ENCODE peak calls at places on chromosomes 6 and 20, in six cellular contexts. One of them, this sample, is unnamed.

GRCh38 chr6:31293343-31293742 is 21.5 kb upstream of the HLA-C start:
- DNase-seq in HepG2: peak; percentile 32
- DNase-seq in K562: no peak
- DNase-seq in GM12891: no peak
- DNase-seq in GM12878: no peak
- DNase-seq in H1: no peak
- DNase-seq in this sample: no peak

GRCh38 chr6:157280153-157280552 is 43.2 kb downstream of the TMEM242 start:
- DNase-seq in HepG2: no peak
- DNase-seq in K562: no peak
- DNase-seq in GM12891: no peak
- DNase-seq in GM12878: no peak
- DNase-seq in H1: no peak
- DNase-seq in this sample: no peak

GRCh38 chr6:169420912-169421543 is 167.4 kb upstream of the THBS2 start:
- DNase-seq in HepG2: peak; percentile 22
- DNase-seq in K562: peak; percentile 71
- DNase-seq in GM12891: no peak
- DNase-seq in GM12878: no peak
- DNase-seq in H1: no peak
- DNase-seq in this sample: no peak

GRCh38 chr6:100376103-100376502 is 88.6 kb downstream of the SIM1 start:
- DNase-seq in HepG2: no peak
- DNase-seq in K562: no peak
- DNase-seq in GM12891: no peak
- DNase-seq in GM12878: no peak
- DNase-seq in H1: no peak
- DNase-seq in this sample: no peak

GRCh38 chr6:41778895-41779294 is 805 bp downstream of the FRS3 start:
- DNase-seq in HepG2: no peak
- DNase-seq in K562: no peak
- DNase-seq in GM12891: no peak
- DNase-seq in GM12878: no peak
- DNase-seq in H1: no peak
- DNase-seq in this sample: no peak

GRCh38 chr6:105196076-105196475 is 16.3 kb upstream of the POPDC3 start:
- DNase-seq in HepG2: no peak
- DNase-seq in K562: no peak
- DNase-seq in GM12891: no peak
- DNase-seq in GM12878: no peak
- DNase-seq in H1: no peak
- DNase-seq in this sample: no peak

GRCh38 chr6:142842423-142843261 is 102.3 kb downstream of the HIVEP2 start:
- DNase-seq in HepG2: peak; percentile 59
- DNase-seq in K562: no peak
- DNase-seq in GM12891: no peak
- DNase-seq in GM12878: peak; percentile 97
- DNase-seq in H1: no peak
- DNase-seq in this sample: no peak

GRCh38 chr6:32153835-32154513 is at the start of gene PPT2:
- DNase-seq in HepG2: peak; percentile 93
- DNase-seq in K562: peak; percentile 88
- DNase-seq in GM12891: peak; percentile 69
- DNase-seq in GM12878: no peak
- DNase-seq in H1: peak; percentile 74
- DNase-seq in this sample: no peak

GRCh38 chr20:50577175-50578018 is 67.2 kb downstream of the PTPN1 start:
- DNase-seq in HepG2: no peak
- DNase-seq in K562: no peak
- DNase-seq in GM12891: no peak
- DNase-seq in GM12878: no peak
- DNase-seq in H1: no peak
- DNase-seq in this sample: no peak

GRCh38 chr20:16970751-16971150 is 222.6 kb downstream of the OTOR start:
- DNase-seq in HepG2: no peak
- DNase-seq in K562: no peak
- DNase-seq in GM12891: no peak
- DNase-seq in GM12878: no peak
- DNase-seq in H1: no peak
- DNase-seq in this sample: no peak

GRCh38 chr20:32544893-32545840 is 40.0 kb downstream of the NOL4L start:
- DNase-seq in HepG2: peak; percentile 98
- DNase-seq in K562: no peak
- DNase-seq in GM12891: no peak
- DNase-seq in GM12878: no peak
- DNase-seq in H1: no peak
- DNase-seq in this sample: no peak

GRCh38 chr6:138692058-138692977 is 81.3 kb upstream of the CCDC28A start:
- DNase-seq in HepG2: peak; percentile 30
- DNase-seq in K562: peak; percentile 92
- DNase-seq in GM12891: peak; percentile 84
- DNase-seq in GM12878: no peak
- DNase-seq in H1: no peak
- DNase-seq in this sample: peak; percentile 87

GRCh38 chr6:36682328-36683144 is 4.0 kb downstream of the CDKN1A start:
- DNase-seq in HepG2: peak; percentile 59
- DNase-seq in K562: no peak
- DNase-seq in GM12891: no peak
- DNase-seq in GM12878: no peak
- DNase-seq in H1: no peak
- DNase-seq in this sample: no peak

GRCh38 chr6:70651326-70651905 is 16.3 kb upstream of the SMAP1 start:
- DNase-seq in HepG2: no peak
- DNase-seq in K562: no peak
- DNase-seq in GM12891: no peak
- DNase-seq in GM12878: no peak
- DNase-seq in H1: no peak
- DNase-seq in this sample: no peak

GRCh38 chr20:41061155-41061554 is 32.5 kb downstream of the TOP1 start:
- DNase-seq in HepG2: no peak
- DNase-seq in K562: no peak
- DNase-seq in GM12891: no peak
- DNase-seq in GM12878: no peak
- DNase-seq in H1: no peak
- DNase-seq in this sample: no peak

GRCh38 chr20:22339091-22339881 is 245.1 kb downstream of the FOXA2 start:
- DNase-seq in HepG2: peak; percentile 84
- DNase-seq in K562: peak; percentile 31
- DNase-seq in GM12891: peak; percentile 23
- DNase-seq in GM12878: no peak
- DNase-seq in H1: peak; percentile 17
- DNase-seq in this sample: no peak

GRCh38 chr6:170371588-170371987 is 65.0 kb downstream of the FAM120B start:
- DNase-seq in HepG2: no peak
- DNase-seq in K562: no peak
- DNase-seq in GM12891: no peak
- DNase-seq in GM12878: no peak
- DNase-seq in H1: peak; percentile 10
- DNase-seq in this sample: no peak

GRCh38 chr6:82363368-82364086 is at the start of gene TPBG:
- DNase-seq in HepG2: peak; percentile 27
- DNase-seq in K562: peak; percentile 13
- DNase-seq in GM12891: peak; percentile 13
- DNase-seq in GM12878: no peak
- DNase-seq in H1: peak; percentile 82
- DNase-seq in this sample: peak; percentile 31

GRCh38 chr6:111068116-111068897 is 19.0 kb upstream of the SLC16A10 start:
- DNase-seq in HepG2: no peak
- DNase-seq in K562: no peak
- DNase-seq in GM12891: no peak
- DNase-seq in GM12878: no peak
- DNase-seq in H1: no peak
- DNase-seq in this sample: no peak

GRCh38 chr6:111070407-111070743 is 16.9 kb upstream of the SLC16A10 start:
- DNase-seq in HepG2: no peak
- DNase-seq in K562: no peak
- DNase-seq in GM12891: no peak
- DNase-seq in GM12878: no peak
- DNase-seq in H1: no peak
- DNase-seq in this sample: no peak

GRCh38 chr6:111072801-111073360 is 14.4 kb upstream of the SLC16A10 start:
- DNase-seq in HepG2: no peak
- DNase-seq in K562: no peak
- DNase-seq in GM12891: no peak
- DNase-seq in GM12878: no peak
- DNase-seq in H1: no peak
- DNase-seq in this sample: no peak

DNA sequence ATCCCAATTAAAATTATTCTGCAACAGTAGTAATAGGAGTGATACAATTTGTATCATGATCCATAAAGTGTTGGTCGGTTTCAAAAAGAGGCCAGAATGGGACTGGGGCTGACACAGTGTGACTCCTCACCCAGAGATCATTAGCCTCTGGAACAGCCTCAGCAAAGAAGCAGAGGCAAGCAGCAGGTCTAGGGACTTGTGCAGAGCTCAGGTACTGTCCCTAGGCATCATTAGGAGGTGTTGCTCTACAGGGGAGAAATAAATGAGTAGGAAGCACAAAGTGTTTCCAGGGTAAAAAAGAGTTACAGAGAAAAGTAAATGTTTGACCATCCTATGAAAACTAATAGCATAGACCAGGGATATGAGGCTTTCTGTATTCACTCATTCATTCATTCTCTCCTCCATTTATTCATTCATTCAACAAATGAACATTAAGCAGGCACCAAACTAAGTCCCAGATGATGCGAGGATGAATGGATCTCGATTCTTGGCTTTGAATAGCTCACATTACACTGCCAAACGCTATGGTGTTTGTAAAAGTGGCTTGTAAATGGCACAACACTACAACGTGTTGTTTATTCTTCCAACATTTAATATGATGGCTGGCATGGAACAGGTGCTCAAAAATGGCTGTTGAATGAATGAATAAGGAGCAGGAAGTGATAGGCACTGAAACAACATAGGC is 17.4 kb upstream of the SLC16A10 start:
- DNase-seq in HepG2: no peak
- DNase-seq in K562: no peak
- DNase-seq in GM12891: no peak
- DNase-seq in GM12878: no peak
- DNase-seq in H1: no peak
- DNase-seq in this sample: no peak
- TF ChIP-seq POLR2AphosphoS5 in HepG2: no peak
- TF ChIP-seq POLR2AphosphoS5 in K562: no peak
- TF ChIP-seq POLR2AphosphoS5 in GM12891: no peak
- TF ChIP-seq POLR2AphosphoS5 in GM12878: no peak
- TF ChIP-seq POLR2AphosphoS5 in H1: no peak
- TF ChIP-seq POLR2AphosphoS5 in this sample: no peak

DNA sequence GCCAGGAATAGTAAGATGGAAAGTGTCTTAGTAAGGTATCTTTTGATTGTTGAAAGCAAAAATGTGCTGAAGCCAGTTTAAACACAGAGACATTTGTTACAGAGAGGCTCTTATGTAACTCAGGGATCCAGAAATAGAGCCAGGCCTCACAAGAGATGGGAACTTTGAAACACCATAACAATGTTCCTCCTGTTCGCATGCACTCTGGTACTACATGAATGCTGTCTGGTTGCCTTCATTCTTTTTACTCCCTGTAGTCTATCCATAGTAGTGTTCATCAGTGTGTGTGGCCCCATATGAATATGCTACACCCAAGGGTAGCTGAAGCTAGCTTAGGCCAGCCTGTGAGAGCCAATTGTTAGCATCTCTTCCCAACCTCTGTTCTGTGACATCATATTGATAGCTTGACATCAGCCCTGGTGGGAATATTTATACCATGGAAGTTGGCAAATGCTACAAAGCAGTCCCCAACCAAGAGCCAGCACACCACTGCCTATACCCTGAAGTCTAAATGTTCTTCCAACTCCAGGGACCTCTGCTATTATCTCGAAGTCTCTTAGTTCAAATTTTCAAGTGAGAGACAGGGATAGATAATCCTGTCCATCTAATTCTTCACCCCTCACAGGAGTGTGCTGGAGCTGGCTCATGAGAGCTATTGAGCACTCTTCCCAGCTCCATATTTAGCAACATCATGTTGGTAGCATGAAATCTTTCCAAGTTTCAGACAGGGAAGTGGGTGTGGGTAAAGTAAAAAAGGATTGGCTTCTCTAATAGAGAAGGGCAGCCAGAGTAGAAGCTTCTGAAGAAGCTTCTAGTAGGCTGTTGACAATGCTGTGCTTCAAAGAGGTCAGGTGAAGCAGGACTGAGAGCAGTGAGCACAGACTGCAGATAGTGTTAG is 7.0 kb downstream of the NDUFAF5 start:
- DNase-seq in HepG2: peak; percentile 35
- DNase-seq in K562: no peak
- DNase-seq in GM12891: no peak
- DNase-seq in GM12878: no peak
- DNase-seq in H1: no peak
- DNase-seq in this sample: no peak
- TF ChIP-seq TAF1 in HepG2: no peak
- TF ChIP-seq TAF1 in K562: no peak
- TF ChIP-seq TAF1 in GM12891: no peak
- TF ChIP-seq TAF1 in GM12878: no peak
- TF ChIP-seq TAF1 in H1: no peak
- TF ChIP-seq TAF1 in this sample: no peak

GRCh38 chr6:98498891-98499290 is 335.5 kb upstream of the POU3F2 start:
- DNase-seq in HepG2: no peak
- DNase-seq in K562: no peak
- DNase-seq in GM12891: no peak
- DNase-seq in GM12878: no peak
- DNase-seq in H1: no peak
- DNase-seq in this sample: no peak

GRCh38 chr6:98498359-98498758 is 336.0 kb upstream of the POU3F2 start:
- DNase-seq in HepG2: no peak
- DNase-seq in K562: no peak
- DNase-seq in GM12891: no peak
- DNase-seq in GM12878: no peak
- DNase-seq in H1: no peak
- DNase-seq in this sample: no peak
- TF ChIP-seq POLR2A in HepG2: no peak
- TF ChIP-seq POLR2A in K562: no peak
- TF ChIP-seq POLR2A in GM12891: no peak
- TF ChIP-seq POLR2A in GM12878: no peak
- TF ChIP-seq POLR2A in H1: no peak
- TF ChIP-seq POLR2A in this sample: no peak

GRCh38 chr6:152093711-152094110 is 286.2 kb downstream of the ESR1 start:
- DNase-seq in HepG2: no peak
- DNase-seq in K562: no peak
- DNase-seq in GM12891: no peak
- DNase-seq in GM12878: no peak
- DNase-seq in H1: no peak
- DNase-seq in this sample: no peak

GRCh38 chr6:152094276-152094675 is 286.8 kb downstream of the ESR1 start:
- DNase-seq in HepG2: no peak
- DNase-seq in K562: no peak
- DNase-seq in GM12891: no peak
- DNase-seq in GM12878: no peak
- DNase-seq in H1: no peak
- DNase-seq in this sample: no peak

GRCh38 chr6:152096863-152097496 is 289.5 kb downstream of the ESR1 start:
- DNase-seq in HepG2: no peak
- DNase-seq in K562: no peak
- DNase-seq in GM12891: no peak
- DNase-seq in GM12878: no peak
- DNase-seq in H1: no peak
- DNase-seq in this sample: no peak

GRCh38 chr6:152091851-152092341 is 284.4 kb downstream of the ESR1 start:
- DNase-seq in HepG2: no peak
- DNase-seq in K562: no peak
- DNase-seq in GM12891: no peak
- DNase-seq in GM12878: no peak
- DNase-seq in H1: no peak
- DNase-seq in this sample: no peak

GRCh38 chr6:152094992-152095592 is 287.6 kb downstream of the ESR1 start:
- DNase-seq in HepG2: peak; percentile 45
- DNase-seq in K562: peak; percentile 44
- DNase-seq in GM12891: no peak
- DNase-seq in GM12878: no peak
- DNase-seq in H1: peak; percentile 19
- DNase-seq in this sample: no peak
- TF ChIP-seq POLR2AphosphoS5 in HepG2: no peak
- TF ChIP-seq POLR2AphosphoS5 in K562: no peak
- TF ChIP-seq POLR2AphosphoS5 in GM12891: no peak
- TF ChIP-seq POLR2AphosphoS5 in GM12878: no peak
- TF ChIP-seq POLR2AphosphoS5 in H1: no peak
- TF ChIP-seq POLR2AphosphoS5 in this sample: no peak